ENCODE peak calls at places on chromosomes 7 and 10, in six cellular contexts. L is NCI-H748 treated with DMSO at 0.1 percent for 48 hours, G is pancreas, F is GM04503, U is AG10803, V is OCI-M1. X is an unnamed sample.

GRCh38 chr7:115635367-115635766 is 395.2 kb downstream of the TFEC start:
- DNase-seq in L (peak; percentile 53), F (peak; percentile 53), V (no peak), U (peak; percentile 80), G (no peak), X (no peak)

GRCh38 chr10:78700413-78700812 is 368.4 kb upstream of the ZMIZ1 start:
- DNase-seq in G (no peak), L (no peak), F (no peak), V (no peak), U (peak; percentile 25), X (no peak)

GRCh38 chr10:71064413-71065118 is 147.8 kb upstream of the UNC5B start:
- DNase-seq in V (peak; percentile 8), U (no peak), F (no peak), G (no peak), L (no peak), X (no peak)

GRCh38 chr10:88820990-88821389 is 18.5 kb downstream of the LIPM start:
- DNase-seq in L (no peak), U (peak; percentile 84), F (peak; percentile 69), G (no peak), V (peak; percentile 64), X (no peak)

GRCh38 chr10:23157691-23158369 is 34.3 kb upstream of the PTF1A start:
- DNase-seq in F (no peak), G (no peak), L (peak; percentile 49), V (peak; percentile 51), U (peak; percentile 43), X (peak; percentile 21)

GRCh38 chr7:21617916-21618390 is 75.1 kb downstream of the DNAH11 start:
- DNase-seq in V (peak; percentile 4), L (no peak), F (peak; percentile 45), G (peak; percentile 42), U (peak; percentile 78), X (no peak)

GRCh38 chr7:29194594-29195417 is at the start of gene CHN2:
- DNase-seq in U (no peak), F (no peak), V (peak; percentile 47), G (peak; percentile 71), L (peak; percentile 54), X (peak; percentile 88)

GRCh38 chr7:154928136-154929005 is 74.6 kb downstream of the PAXIP1 start:
- DNase-seq in F (peak; percentile 93), V (peak; percentile 93), G (peak; percentile 25), U (peak; percentile 91), L (peak; percentile 73), X (peak; percentile 38)

GRCh38 chr10:77077546-77077945 is 560.1 kb downstream of the KCNMA1 start:
- DNase-seq in G (no peak), L (no peak), V (no peak), F (no peak), U (no peak), X (no peak)

GRCh38 chr10:30151581-30152389 is 92.4 kb upstream of the JCAD start:
- DNase-seq in V (peak; percentile 93), L (no peak), U (peak; percentile 92), G (no peak), F (peak; percentile 92), X (no peak)

GRCh38 chr10:29345144-29345892 is 56.4 kb downstream of the LYZL1 start:
- DNase-seq in L (no peak), V (no peak), U (no peak), G (no peak), F (no peak), X (no peak)

GRCh38 chr10:91163709-91164474 is 56.6 kb upstream of the PCGF5 start:
- DNase-seq in V (no peak), L (no peak), F (no peak), U (peak; percentile 78), G (peak; percentile 72), X (peak; percentile 6)

GRCh38 chr7:11413901-11414300 is 418.1 kb downstream of the THSD7A start:
- DNase-seq in F (no peak), G (no peak), V (no peak), U (no peak), L (no peak), X (no peak)

GRCh38 chr7:44740040-44740439 is 8.6 kb upstream of the ZMIZ2 start:
- DNase-seq in L (no peak), G (no peak), V (no peak), U (no peak), F (no peak), X (no peak)

GRCh38 chr7:26293569-26294308 is 2.1 kb downstream of the SNX10 start:
- DNase-seq in V (peak; percentile 46), L (no peak), F (no peak), G (no peak), U (no peak), X (no peak)

GRCh38 chr7:137992738-137993394 is 9.0 kb downstream of the CREB3L2 start:
- DNase-seq in U (peak; percentile 100), L (no peak), F (peak; percentile 94), V (peak; percentile 67), G (no peak), X (no peak)

GRCh38 chr7:84194484-84195260 is at the start of gene SEMA3A:
- DNase-seq in U (peak; percentile 79), F (peak; percentile 56), V (peak; percentile 85), G (no peak), L (peak; percentile 34), X (peak; percentile 62)

GRCh38 chr10:28217848-28218247 is 85.0 kb downstream of the MPP7 start:
- DNase-seq in L (no peak), V (no peak), G (no peak), U (peak; percentile 93), F (peak; percentile 86), X (no peak)

GRCh38 chr7:108421720-108422331 is 34.4 kb downstream of the NRCAM start:
- DNase-seq in U (no peak), V (no peak), F (no peak), L (no peak), G (no peak), X (no peak)

GRCh38 chr10:84987039-84987438 is 658.6 kb downstream of the CCSER2 start:
- DNase-seq in F (no peak), V (no peak), G (no peak), L (no peak), U (no peak), X (no peak)

GRCh38 chr7:56092789-56093531 is at the start of gene PHKG1:
- DNase-seq in V (peak; percentile 0), F (peak; percentile 69), G (peak; percentile 81), L (no peak), U (peak; percentile 91), X (peak; percentile 80)

GRCh38 chr7:144812379-144813283 is 23.2 kb downstream of the TPK1 start:
- DNase-seq in F (no peak), G (no peak), L (no peak), U (no peak), V (no peak), X (no peak)

GRCh38 chr7:23247602-23248335 is 1.2 kb downstream of the GPNMB start:
- DNase-seq in V (no peak), U (peak; percentile 34), G (no peak), L (no peak), F (no peak), X (no peak)

GRCh38 chr10:84478679-84479078 is 150.3 kb downstream of the CCSER2 start:
- DNase-seq in L (no peak), F (no peak), G (no peak), U (no peak), V (no peak), X (no peak)

GRCh38 chr10:5449823-5450222 is 37.5 kb downstream of the NET1 start:
- DNase-seq in G (no peak), F (no peak), V (peak; percentile 93), U (peak; percentile 81), L (no peak), X (no peak)

GRCh38 chr10:104521901-104522827 is 118.9 kb upstream of the SORCS3 start:
- DNase-seq in V (no peak), U (no peak), F (no peak), L (no peak), G (no peak), X (no peak)

GRCh38 chr7:66894463-66895080 is 26.5 kb upstream of the TMEM248 start:
- DNase-seq in V (peak; percentile 58), F (no peak), U (peak; percentile 9), G (no peak), L (no peak), X (no peak)

GRCh38 chr10:77834943-77835668 is 91.4 kb downstream of the DLG5 start:
- DNase-seq in G (no peak), L (no peak), V (no peak), F (no peak), U (no peak), X (no peak)

GRCh38 chr10:132716691-132717490 is 69.1 kb downstream of the NKX6-2 start:
- DNase-seq in V (no peak), G (no peak), F (no peak), L (no peak), U (no peak), X (no peak)

GRCh38 chr10:118500477-118501104 is 94.9 kb downstream of the PRLHR start:
- DNase-seq in L (no peak), U (no peak), V (no peak), G (no peak), F (no peak), X (no peak)

GRCh38 chr7:151395036-151395367 is 14.8 kb downstream of the WDR86 start:
- DNase-seq in F (no peak), V (no peak), U (no peak), L (no peak), G (no peak), X (no peak)

GRCh38 chr10:79424221-79425073 is 21.0 kb downstream of the ZCCHC24 start:
- DNase-seq in U (peak; percentile 54), V (no peak), G (peak; percentile 78), L (no peak), F (no peak), X (no peak)

GRCh38 chr7:129678606-129679005 is 67.1 kb downstream of the NRF1 start:
- DNase-seq in F (no peak), V (no peak), G (no peak), U (no peak), L (no peak), X (no peak)

GRCh38 chr10:79148452-79149344 is 79.9 kb downstream of the ZMIZ1 start:
- DNase-seq in U (peak; percentile 67), G (no peak), L (no peak), V (peak; percentile 57), F (no peak), X (no peak)

GRCh38 chr7:132291446-132291845 is 284.8 kb downstream of the PLXNA4 start:
- DNase-seq in F (no peak), V (no peak), U (no peak), G (no peak), L (no peak), X (no peak)

GRCh38 chr7:22549667-22550513 is 49.9 kb upstream of the STEAP1B start:
- DNase-seq in G (no peak), F (no peak), V (no peak), L (peak; percentile 82), U (no peak), X (peak; percentile 44)

GRCh38 chr7:133355325-133355708 is 102.4 kb downstream of the EXOC4 start:
- DNase-seq in L (no peak), U (peak; percentile 43), G (no peak), F (no peak), V (peak; percentile 55), X (no peak)

GRCh38 chr7:77328669-77329068 is 87.5 kb downstream of the GSAP start:
- DNase-seq in F (peak; percentile 39), G (no peak), L (no peak), V (no peak), U (peak; percentile 70), X (no peak)

GRCh38 chr7:92436843-92437445 is 10.3 kb upstream of the GATAD1 start:
- DNase-seq in U (no peak), F (no peak), L (no peak), V (no peak), G (no peak), X (no peak)